ENCODE peak calls at places on chromosomes 13 and 19, in six cellular contexts. A is keratinocyte, K is IMR-90, Z is neural progenitor cell, R is hepatocyte, C is fibroblast of lung. E is an unnamed sample.

GRCh38 chr19:57566396-57567256 is 7.0 kb upstream of the ZNF550 start:
- DNase-seq in Z (peak; percentile 40), C (peak; percentile 54), A (no peak), R (peak; percentile 16), K (peak; percentile 38), E (peak; percentile 66)

GRCh38 chr13:66665991-66666390 is 564.1 kb downstream of the PCDH9 start:
- DNase-seq in Z (peak; percentile 85), A (no peak), C (peak; percentile 77), R (peak; percentile 67), K (peak; percentile 88), E (no peak)

GRCh38 chr13:88068316-88068715 is 397.1 kb downstream of the SLITRK5 start:
- DNase-seq in C (no peak), Z (no peak), R (no peak), A (no peak), K (peak; percentile 0), E (no peak)

GRCh38 chr13:99501952-99502310 is 659 bp downstream of the TM9SF2 start:
- DNase-seq in C (peak; percentile 23), K (peak; percentile 31), A (no peak), Z (no peak), R (peak; percentile 55), E (peak; percentile 70)

GRCh38 chr19:53123400-53123799 is 9.3 kb downstream of the ZNF415 start:
- DNase-seq in A (no peak), R (no peak), K (no peak), Z (no peak), C (no peak), E (no peak)

GRCh38 chr13:75736132-75736531 is 100.0 kb downstream of the LMO7 start:
- DNase-seq in A (no peak), Z (no peak), R (no peak), K (no peak), C (no peak), E (no peak)

GRCh38 chr19:48933382-48933932 is at the start of gene DHDH:
- DNase-seq in R (peak; percentile 93), C (peak; percentile 33), Z (peak; percentile 97), K (peak; percentile 42), A (peak; percentile 77), E (peak; percentile 96)

GRCh38 chr19:17243854-17244617 is 1.7 kb downstream of the NR2F6 start:
- DNase-seq in C (peak; percentile 38), Z (peak; percentile 76), A (no peak), K (peak; percentile 20), R (peak; percentile 73), E (no peak)

GRCh38 chr19:8973501-8974091 is 36.6 kb downstream of the MUC16 start:
- DNase-seq in Z (peak; percentile 68), A (no peak), R (peak; percentile 44), C (no peak), K (no peak), E (peak; percentile 71)

GRCh38 chr19:16739546-16739945 is 19.9 kb downstream of the NWD1 start:
- DNase-seq in A (no peak), R (no peak), Z (peak; percentile 59), K (no peak), C (no peak), E (peak; percentile 44)

GRCh38 chr13:99376132-99376531 is 68.9 kb upstream of the GPR183 start:
- DNase-seq in C (no peak), K (no peak), A (no peak), R (no peak), Z (no peak), E (peak; percentile 65)

GRCh38 chr13:113458218-113459065 is 5.2 kb upstream of the ADPRHL1 start:
- DNase-seq in A (no peak), R (no peak), K (peak; percentile 55), Z (peak; percentile 57), C (peak; percentile 72), E (peak; percentile 41)

GRCh38 chr13:106472621-106473020 is 62.8 kb downstream of the EFNB2 start:
- DNase-seq in C (no peak), K (no peak), A (no peak), Z (no peak), R (no peak), E (no peak)

GRCh38 chr19:1173845-1174809 is at the start of gene SBNO2:
- DNase-seq in C (peak; percentile 89), R (peak; percentile 94), Z (peak; percentile 93), K (peak; percentile 80), A (no peak), E (peak; percentile 97)

GRCh38 chr13:35139591-35139990 is 197.5 kb downstream of the NBEA start:
- DNase-seq in K (peak; percentile 31), Z (no peak), A (no peak), R (no peak), C (peak; percentile 22), E (no peak)

GRCh38 chr19:33459691-33460090 is 61.9 kb downstream of the PEPD start:
- DNase-seq in Z (no peak), A (no peak), C (no peak), R (no peak), K (no peak), E (no peak)

GRCh38 chr19:13986348-13986904 is 19.7 kb downstream of the RFX1 start:
- DNase-seq in A (no peak), C (peak; percentile 55), K (peak; percentile 72), Z (peak; percentile 55), R (peak; percentile 42), E (peak; percentile 98)

GRCh38 chr19:45507864-45508680 is 793 bp downstream of the VASP start:
- DNase-seq in R (peak; percentile 86), Z (peak; percentile 57), K (no peak), A (no peak), C (no peak), E (peak; percentile 79)

GRCh38 chr13:99086149-99086868 is 108.4 kb upstream of the DOCK9 start:
- DNase-seq in C (peak; percentile 42), A (no peak), Z (peak; percentile 87), K (peak; percentile 47), R (peak; percentile 85), E (peak; percentile 79)

GRCh38 chr13:53189162-53189561 is 160.5 kb downstream of the OLFM4 start:
- DNase-seq in C (no peak), R (no peak), Z (no peak), A (no peak), K (no peak), E (peak; percentile 53)

GRCh38 chr19:18282021-18282787 is 782 bp upstream of the JUND start:
- DNase-seq in R (no peak), A (no peak), C (no peak), Z (peak; percentile 21), K (no peak), E (no peak)

GRCh38 chr13:49655906-49656305 is 27.6 kb downstream of the ARL11 start:
- DNase-seq in R (no peak), A (no peak), C (no peak), Z (no peak), K (peak; percentile 56), E (no peak)

GRCh38 chr13:75222031-75222430 is 259.9 kb downstream of the TBC1D4 start:
- DNase-seq in A (no peak), K (peak; percentile 33), C (peak; percentile 65), Z (no peak), R (no peak), E (no peak)

GRCh38 chr13:37369618-37370017 is 228.9 kb downstream of the POSTN start:
- DNase-seq in R (no peak), C (peak; percentile 33), Z (no peak), K (peak; percentile 80), A (no peak), E (no peak)

GRCh38 chr19:36508325-36508724 is 19.0 kb upstream of the ZNF566 start:
- DNase-seq in Z (no peak), A (no peak), K (no peak), R (no peak), C (no peak), E (no peak)

GRCh38 chr13:93344048-93344447 is 117.4 kb downstream of the GPC6 start:
- DNase-seq in K (no peak), A (no peak), C (no peak), R (no peak), Z (no peak), E (no peak)

GRCh38 chr13:93339550-93339949 is 112.9 kb downstream of the GPC6 start:
- DNase-seq in Z (no peak), R (no peak), A (no peak), C (no peak), K (no peak), E (no peak)

GRCh38 chr13:93341517-93341916 is 114.9 kb downstream of the GPC6 start:
- DNase-seq in K (no peak), C (no peak), Z (no peak), R (no peak), A (no peak), E (no peak)

GRCh38 chr13:93345642-93346220 is 119.1 kb downstream of the GPC6 start:
- DNase-seq in K (no peak), Z (no peak), C (no peak), R (no peak), A (no peak), E (no peak)

GRCh38 chr13:93345061-93345460 is 118.5 kb downstream of the GPC6 start:
- DNase-seq in K (no peak), C (no peak), R (no peak), Z (no peak), A (no peak), E (no peak)
- H3K27ac ChIP-seq in K (no peak overlapping the region), C (no peak overlapping the region), R (no peak overlapping the region), Z (peak overlapping the region; percentile 6), A (no peak overlapping the region), E (no peak overlapping the region)

DNA sequence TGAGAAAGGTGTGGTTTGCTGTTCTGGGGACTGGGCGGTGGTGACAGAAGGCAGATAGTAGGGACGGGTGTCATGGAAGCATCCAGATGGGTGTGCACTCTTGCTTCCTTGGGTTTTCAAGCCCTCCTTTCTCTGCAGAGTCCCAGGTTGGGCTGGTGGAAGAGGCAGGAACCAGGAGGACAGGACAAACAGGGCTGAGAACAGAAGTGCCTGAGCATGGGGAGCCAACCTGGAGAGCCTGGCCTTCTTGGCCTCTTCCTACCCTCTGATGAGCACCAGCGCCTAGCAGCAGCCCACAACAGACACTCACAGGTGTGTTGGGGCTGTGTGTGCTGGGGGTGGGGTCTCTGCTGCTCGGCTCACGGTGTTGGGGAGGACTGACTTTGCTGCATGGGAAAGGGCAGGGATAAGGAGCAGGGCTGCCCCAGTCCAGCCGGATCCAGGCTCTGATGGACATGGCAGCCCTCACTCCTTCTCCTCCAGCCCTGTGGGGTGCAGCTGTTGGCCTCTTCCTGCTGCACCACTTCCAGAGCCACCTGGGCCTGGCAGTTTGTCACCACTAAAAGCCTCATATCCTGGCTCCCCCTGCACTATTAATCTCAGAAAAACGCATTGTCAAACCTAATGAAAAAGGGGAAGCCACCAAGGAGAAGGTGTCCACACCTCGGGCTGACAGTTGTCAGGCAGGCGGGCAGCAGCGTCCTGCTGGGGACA is 150.7 kb upstream of the TSHZ3 start:
- DNase-seq in A (no peak), K (no peak), C (no peak), R (no peak), Z (no peak), E (no peak)
- H3K4me2 ChIP-seq in A (no peak overlapping the region), K (no peak overlapping the region), C (no peak overlapping the region), R (no peak overlapping the region), Z (no peak overlapping the region), E (no peak overlapping the region)

DNA sequence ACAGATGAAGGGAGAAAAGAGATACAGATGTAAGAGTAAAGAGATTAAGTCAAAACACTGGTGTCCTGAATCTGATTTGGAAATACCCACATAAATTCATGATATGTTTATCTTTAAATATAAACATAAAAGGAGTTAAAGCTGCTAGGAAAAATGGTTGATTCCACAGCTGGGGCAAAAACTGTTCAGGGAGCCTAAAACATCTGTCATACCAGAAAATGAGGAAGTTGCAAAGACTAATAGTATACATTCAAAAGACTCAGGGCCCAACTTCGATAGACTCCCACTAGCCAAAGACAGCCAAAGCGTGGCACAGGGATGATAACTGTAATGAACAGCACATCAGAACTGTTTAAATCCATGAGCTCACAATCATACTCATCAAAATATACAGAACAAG is 62.0 kb downstream of the ABCC4 start:
- DNase-seq in C (peak; percentile 75), A (no peak), K (peak; percentile 77), Z (no peak), R (no peak), E (peak; percentile 84)
- H3K4me3 ChIP-seq in C (no peak overlapping the region), A (no peak overlapping the region), K (no peak overlapping the region), Z (no peak overlapping the region), R (no peak overlapping the region), E (peak overlapping the region; percentile 13)

GRCh38 chr13:33218020-33218419 is 67.5 kb downstream of the STARD13 start:
- DNase-seq in C (no peak), R (peak; percentile 59), Z (no peak), K (peak; percentile 71), A (no peak), E (no peak)
- H3K27ac ChIP-seq in C (peak overlapping the region; percentile 39), R (peak overlapping the region; percentile 94), Z (no peak overlapping the region), K (peak overlapping the region; percentile 18), A (peak overlapping the region; percentile 94), E (no peak overlapping the region)

E was measured in Karpas-422.